ENCODE peak calls at places on chromosome 12, in seven cellular contexts. P, E, I, G, W, B and Y are unnamed samples. For H3K27me3, the result is how much of the 10 kb centered on the place peaks cover.

GRCh38 chr12:12349711-12350665 is at the start of gene MANSC1:
- DNase-seq in P (peak), E (peak), I (peak), G (peak), W (peak), B (peak), Y (peak)

GRCh38 chr12:65666876-65667275 is 157.4 kb upstream of the HMGA2 start:
- DNase-seq in P (peak), E (no peak), I (no peak), G (no peak), W (no peak), B (no peak), Y (no peak)

GRCh38 chr12:54304187-54304810 is 3.5 kb upstream of the NFE2 start:
- DNase-seq in P (no peak), E (peak), I (peak), G (peak), W (peak), B (peak), Y (peak)

GRCh38 chr12:126747530-126748149 is 1519.3 kb upstream of the TMEM132C start:
- DNase-seq in P (no peak), E (peak), I (peak), G (peak), W (peak), B (no peak), Y (no peak)

GRCh38 chr12:131101006-131101405 is 147.3 kb downstream of the ADGRD1 start:
- DNase-seq in P (no peak), E (no peak), I (peak), G (no peak), W (no peak), B (peak), Y (no peak)

GRCh38 chr12:21934173-21934572 is 7.1 kb downstream of the ABCC9 start:
- DNase-seq in P (peak), E (no peak), I (no peak), G (no peak), W (no peak), B (no peak), Y (no peak)

GRCh38 chr12:103668520-103668919 is 81.4 kb downstream of the STAB2 start:
- DNase-seq in P (no peak), E (no peak), I (no peak), G (no peak), W (no peak), B (no peak), Y (no peak)

GRCh38 chr12:32178341-32179010 is 71.8 kb downstream of the BICD1 start:
- DNase-seq in P (no peak), E (no peak), I (no peak), G (no peak), W (no peak), B (no peak), Y (no peak)

GRCh38 chr12:124406043-124406442 is 111.2 kb downstream of the RFLNA start:
- DNase-seq in P (no peak), E (no peak), I (no peak), G (no peak), W (no peak), B (no peak), Y (no peak)

GRCh38 chr12:114995891-114996290 is 311.9 kb upstream of the TBX3 start:
- DNase-seq in P (peak), E (no peak), I (no peak), G (no peak), W (no peak), B (no peak), Y (no peak)

GRCh38 chr12:110370732-110371141 is 32.8 kb downstream of the ANAPC7 start:
- DNase-seq in P (no peak), E (no peak), I (no peak), G (no peak), W (no peak), B (no peak), Y (no peak)

GRCh38 chr12:45379261-45379660 is 163.4 kb downstream of the ANO6 start:
- DNase-seq in P (peak), E (no peak), I (no peak), G (no peak), W (no peak), B (no peak), Y (no peak)

GRCh38 chr12:68374315-68374982 is 42.3 kb upstream of the MDM1 start:
- DNase-seq in P (no peak), E (no peak), I (peak), G (no peak), W (no peak), B (no peak), Y (no peak)

GRCh38 chr12:87784350-87784749 is 244.9 kb downstream of the C12orf50 start:
- DNase-seq in P (no peak), E (no peak), I (no peak), G (no peak), W (no peak), B (no peak), Y (no peak)

GRCh38 chr12:109302358-109302757 is 6.7 kb downstream of the FOXN4 start:
- DNase-seq in P (no peak), E (no peak), I (no peak), G (no peak), W (no peak), B (no peak), Y (no peak)

GRCh38 chr12:6653987-6654386 is 6.8 kb upstream of the ACRBP start:
- DNase-seq in P (no peak), E (no peak), I (no peak), G (no peak), W (no peak), B (no peak), Y (no peak)

GRCh38 chr12:123094349-123095073 is 56.4 kb downstream of the PITPNM2 start:
- DNase-seq in P (peak), E (no peak), I (peak), G (peak), W (peak), B (peak), Y (no peak)

GRCh38 chr12:116194935-116195431 is 82.5 kb downstream of the MED13L start:
- DNase-seq in P (no peak), E (peak), I (no peak), G (no peak), W (no peak), B (no peak), Y (no peak)

GRCh38 chr12:87816186-87816585 is 213.0 kb downstream of the C12orf50 start:
- DNase-seq in P (peak), E (no peak), I (no peak), G (no peak), W (no peak), B (no peak), Y (no peak)

GRCh38 chr12:4293942-4294505 is 20.5 kb downstream of the CCND2 start:
- DNase-seq in P (no peak), E (no peak), I (no peak), G (no peak), W (no peak), B (no peak), Y (no peak)

GRCh38 chr12:2306012-2306411 is 253.2 kb downstream of the CACNA1C start:
- DNase-seq in P (peak), E (peak), I (no peak), G (no peak), W (no peak), B (no peak), Y (no peak)

GRCh38 chr12:93025145-93026103 is 96.3 kb upstream of the EEA1 start:
- DNase-seq in P (peak), E (no peak), I (no peak), G (no peak), W (no peak), B (no peak), Y (no peak)

GRCh38 chr12:67525500-67525884 is 123.1 kb upstream of the DYRK2 start:
- DNase-seq in P (no peak), E (no peak), I (no peak), G (no peak), W (no peak), B (no peak), Y (no peak)

GRCh38 chr12:52074006-52074405 is 4.2 kb downstream of the ATG101 start:
- DNase-seq in P (no peak), E (peak), I (peak), G (peak), W (peak), B (peak), Y (no peak)

GRCh38 chr12:105803292-105803691 is 335.5 kb downstream of the NUAK1 start:
- DNase-seq in P (no peak), E (no peak), I (no peak), G (no peak), W (no peak), B (no peak), Y (no peak)

GRCh38 chr12:1803736-1804135 is 16.6 kb upstream of the LRTM2 start:
- DNase-seq in P (no peak), E (no peak), I (no peak), G (no peak), W (no peak), B (peak), Y (no peak)

GRCh38 chr12:29742646-29743045 is 41.1 kb downstream of the TMTC1 start:
- DNase-seq in P (no peak), E (no peak), I (no peak), G (no peak), W (no peak), B (no peak), Y (no peak)

GRCh38 chr12:110550981-110551380 is 32.1 kb downstream of the PPTC7 start:
- DNase-seq in P (no peak), E (no peak), I (no peak), G (no peak), W (no peak), B (no peak), Y (no peak)

GRCh38 chr12:28622416-28622815 is 432.2 kb downstream of the CCDC91 start:
- DNase-seq in P (peak), E (no peak), I (no peak), G (no peak), W (no peak), B (no peak), Y (no peak)

GRCh38 chr12:91551927-91552326 is 369.3 kb upstream of the DCN start:
- DNase-seq in P (no peak), E (no peak), I (no peak), G (no peak), W (peak), B (no peak), Y (no peak)

GRCh38 chr12:125406131-125406530 is 340.9 kb downstream of the AACS start:
- DNase-seq in P (no peak), E (no peak), I (no peak), G (no peak), W (no peak), B (no peak), Y (no peak)

GRCh38 chr12:27969011-27969900 is 3.3 kb downstream of the PTHLH start:
- DNase-seq in P (peak), E (no peak), I (no peak), G (peak), W (no peak), B (no peak), Y (no peak)

GRCh38 chr12:132403636-132404434 is 74.4 kb upstream of the GALNT9 start:
- DNase-seq in P (no peak), E (no peak), I (no peak), G (no peak), W (no peak), B (no peak), Y (no peak)
- H3K27me3 ChIP-seq in P (under half), E (under half), I (half or more), G (half or more), W (under half), B (under half), Y (under half)

DNA sequence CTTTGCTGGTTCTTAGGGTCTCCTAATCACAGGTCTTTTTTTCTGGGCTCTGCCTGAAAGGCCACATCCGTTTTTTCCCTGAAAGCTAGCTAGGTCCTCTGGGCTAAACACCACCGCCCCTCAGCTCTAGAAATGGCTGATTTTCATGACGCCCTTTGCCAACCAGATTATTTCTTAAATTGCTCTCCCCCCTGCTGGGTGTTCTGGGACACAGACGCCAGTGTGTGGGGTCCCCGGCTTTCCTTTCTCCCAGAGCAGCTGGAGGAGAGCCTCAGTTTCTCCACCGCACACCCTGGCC is 45.3 kb upstream of the ATP23 start:
- DNase-seq in P (no peak), E (no peak), I (no peak), G (no peak), W (no peak), B (no peak), Y (no peak)
- TF ChIP-seq CTCF in P (no peak), E (no peak), I (no peak), G (no peak), W (no peak), B (no peak), Y (peak)

GRCh38 chr12:62466596-62467411 is at the start of gene MON2:
- DNase-seq in P (peak), E (peak), I (peak), G (peak), W (peak), B (peak), Y (peak)
- H3K4me3 ChIP-seq in P (peak), E (peak), I (peak), G (peak), W (peak), B (peak), Y (peak)

GRCh38 chr12:43722621-43723020 is 36.0 kb downstream of the PUS7L start:
- DNase-seq in P (no peak), E (no peak), I (no peak), G (no peak), W (no peak), B (no peak), Y (no peak)
- H3K27me3 ChIP-seq in P (under half), E (under half), I (under half), G (under half), W (under half), B (under half), Y (under half)